ENCODE peak calls at places on chromosomes 4 and X, in six cellular contexts. D is lower leg skin, P is HCT116, J is prostate gland, H is A549, F is stomach. T is an unnamed sample.

GRCh38 chrX:42106556-42106955 is 183.2 kb upstream of the CASK start:
- DNase-seq in H (no peak), P (no peak), F (no peak), D (no peak), J (no peak), T (no peak)

GRCh38 chrX:33840176-33840575 is 291.9 kb downstream of the FAM47A start:
- DNase-seq in J (no peak), H (no peak), D (no peak), F (no peak), P (no peak), T (no peak)

GRCh38 chrX:133698298-133698697 is 283.0 kb upstream of the GPC4 start:
- DNase-seq in D (no peak), J (no peak), F (no peak), H (no peak), P (no peak), T (peak)

GRCh38 chr4:8725071-8725841 is 132.7 kb downstream of the CPZ start:
- DNase-seq in D (peak), J (no peak), H (no peak), P (no peak), F (peak), T (peak)

GRCh38 chr4:187499961-187500360 is 495.6 kb upstream of the ZFP42 start:
- DNase-seq in P (no peak), D (no peak), H (no peak), J (no peak), F (no peak), T (no peak)

GRCh38 chrX:20680998-20681397 is 414.3 kb upstream of the RPS6KA3 start:
- DNase-seq in F (no peak), H (no peak), D (no peak), J (no peak), P (no peak), T (no peak)

GRCh38 chrX:21655901-21656586 is 2.1 kb downstream of the KLHL34 start:
- DNase-seq in P (no peak), H (no peak), F (no peak), J (no peak), D (no peak), T (peak)

GRCh38 chrX:152895724-152896420 is 2.0 kb upstream of the ZNF185 start:
- DNase-seq in D (no peak), P (peak), H (no peak), J (peak), F (peak), T (no peak)

GRCh38 chr4:117331817-117332216 is 246.4 kb upstream of the TRAM1L1 start:
- DNase-seq in J (no peak), P (no peak), H (no peak), D (no peak), F (no peak), T (no peak)

GRCh38 chr4:86564795-86565194 is 29.3 kb upstream of the PTPN13 start:
- DNase-seq in H (no peak), F (no peak), P (no peak), J (no peak), D (no peak), T (no peak)

GRCh38 chr4:182918791-182919302 is 1.7 kb upstream of the DCTD start:
- DNase-seq in P (no peak), D (no peak), H (no peak), F (no peak), J (no peak), T (no peak)

GRCh38 chrX:13721371-13721770 is 13.0 kb downstream of the TRAPPC2 start:
- DNase-seq in H (no peak), F (no peak), P (no peak), J (no peak), D (no peak), T (no peak)

GRCh38 chrX:117543885-117544284 is 572.7 kb downstream of the KLHL13 start:
- DNase-seq in P (no peak), J (peak), D (no peak), F (no peak), H (no peak), T (no peak)

GRCh38 chrX:114626323-114626722 is 42.4 kb downstream of the HTR2C start:
- DNase-seq in D (no peak), H (peak), P (no peak), J (no peak), F (no peak), T (no peak)

GRCh38 chrX:76420237-76420636 is 7.3 kb upstream of the MAGEE1 start:
- DNase-seq in P (no peak), J (no peak), D (no peak), H (no peak), F (no peak), T (no peak)

GRCh38 chr4:54209617-54210016 is 19.5 kb upstream of the PDGFRA start:
- DNase-seq in D (no peak), J (no peak), P (no peak), H (no peak), F (no peak), T (no peak)

GRCh38 chr4:109547394-109547793 is 12.7 kb upstream of the MCUB start:
- DNase-seq in D (no peak), H (no peak), F (no peak), J (no peak), P (no peak), T (no peak)

GRCh38 chr4:55186123-55186522 is 60.7 kb upstream of the KDR start:
- DNase-seq in J (no peak), H (no peak), P (no peak), F (no peak), D (no peak), T (no peak)

GRCh38 chr4:31107362-31107761 is 387.2 kb downstream of the PCDH7 start:
- DNase-seq in J (no peak), F (no peak), H (no peak), D (no peak), P (peak), T (no peak)

GRCh38 chr4:38114435-38114834 is 154.2 kb downstream of the PTTG2 start:
- DNase-seq in J (no peak), H (no peak), P (no peak), F (no peak), D (no peak), T (no peak)

GRCh38 chrX:23334536-23334870 is at the start of gene PTCHD1:
- DNase-seq in J (no peak), H (no peak), F (no peak), D (no peak), P (no peak), T (no peak)

GRCh38 chrX:119417842-119418241 is 18.7 kb downstream of the SLC25A43 start:
- DNase-seq in F (no peak), P (no peak), J (no peak), H (no peak), D (no peak), T (no peak)

GRCh38 chr4:57018930-57019329 is 40.2 kb downstream of the POLR2B start:
- DNase-seq in F (no peak), P (no peak), H (no peak), D (no peak), J (no peak), T (no peak)

DNA sequence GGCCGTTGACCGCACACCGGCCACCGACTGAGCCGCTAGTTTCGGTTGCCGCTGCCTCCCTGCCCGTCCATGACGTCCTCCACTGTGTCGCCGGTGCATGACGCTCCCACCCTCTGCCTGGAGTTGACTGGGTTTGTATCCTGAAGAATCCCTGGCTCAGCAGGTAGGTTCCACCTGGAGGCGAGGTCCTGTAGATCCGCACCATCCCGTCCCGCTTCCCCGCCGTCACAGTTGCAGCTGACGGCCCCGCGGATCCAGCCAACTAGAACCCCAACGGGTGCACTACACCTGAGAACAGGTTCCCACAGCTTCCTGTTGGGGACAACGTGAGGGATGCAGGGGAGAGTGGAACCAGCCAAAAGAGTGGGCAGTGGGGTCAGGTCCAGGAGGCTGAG is 881 bp upstream of the SLBP start:
- DNase-seq in D (no peak), P (no peak), J (no peak), F (no peak), H (no peak), T (no peak)
- TF ChIP-seq POLR2A in D (no peak), P (no peak), J (no peak), F (no peak), H (no peak), T (no peak)

GRCh38 chr4:20528508-20528907 is 171.8 kb upstream of the PACRGL start:
- DNase-seq in D (no peak), P (no peak), H (no peak), J (no peak), F (no peak), T (no peak)

GRCh38 chr4:20532096-20532495 is 168.2 kb upstream of the PACRGL start:
- DNase-seq in H (no peak), J (no peak), F (no peak), P (no peak), D (no peak), T (no peak)

GRCh38 chr4:20532871-20533870 is 167.1 kb upstream of the PACRGL start:
- DNase-seq in J (no peak), D (no peak), F (no peak), P (no peak), H (no peak), T (no peak)

DNA sequence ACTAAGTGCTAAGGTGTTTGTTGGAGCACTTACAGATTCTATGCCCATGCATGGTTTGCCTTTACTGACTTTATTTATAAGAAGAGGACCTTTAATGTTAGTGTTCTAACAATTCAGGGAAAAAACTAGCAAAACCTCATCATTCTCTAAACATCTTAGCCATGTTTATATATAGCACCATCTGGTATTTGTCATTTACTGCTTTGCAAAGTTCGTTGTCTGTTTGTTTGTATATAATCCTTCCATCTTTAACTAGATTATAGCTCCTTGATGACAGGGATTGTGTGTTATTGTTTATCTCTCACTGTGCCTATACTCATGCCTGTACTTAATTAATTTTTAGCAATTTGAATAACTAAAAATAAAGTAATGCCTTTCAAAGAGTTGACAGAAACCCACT is 170.6 kb upstream of the PACRGL start:
- DNase-seq in F (no peak), P (no peak), H (no peak), J (no peak), D (no peak), T (no peak)
- H3K4me3 ChIP-seq in F (no peak), P (no peak), H (no peak), J (no peak), D (no peak), T (no peak)

GRCh38 chr4:76949293-76950051 is at the start of gene SEPTIN11:
- DNase-seq in H (peak), P (peak), F (peak), J (peak), D (peak), T (peak)
- TF ChIP-seq POLR2A in H (peak), P (peak), F (no peak), J (peak), D (peak), T (peak)

DNA sequence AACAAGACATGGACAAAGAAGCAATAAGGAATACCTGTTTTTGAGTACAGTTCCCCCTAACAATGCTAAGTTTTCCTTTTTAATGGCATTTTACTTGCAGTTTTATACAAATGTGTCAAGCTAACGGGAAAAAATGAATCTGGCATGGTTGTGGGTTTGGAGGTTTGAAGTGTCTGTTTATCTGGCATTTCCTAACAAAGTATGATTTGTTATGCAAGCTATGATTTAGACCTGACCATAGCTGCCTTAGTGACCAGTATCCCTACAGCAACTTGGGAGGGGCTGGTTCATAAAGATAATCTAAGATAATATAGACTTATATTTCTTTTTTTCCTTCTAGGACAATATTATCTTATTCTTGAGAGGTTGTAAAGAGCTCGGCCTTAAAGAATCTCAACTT is 60.6 kb downstream of the LIMCH1 start:
- DNase-seq in H (no peak), J (no peak), P (no peak), F (no peak), D (no peak), T (no peak)
- H3K4me3 ChIP-seq in H (no peak), J (no peak), P (no peak), F (no peak), D (no peak), T (no peak)

DNA sequence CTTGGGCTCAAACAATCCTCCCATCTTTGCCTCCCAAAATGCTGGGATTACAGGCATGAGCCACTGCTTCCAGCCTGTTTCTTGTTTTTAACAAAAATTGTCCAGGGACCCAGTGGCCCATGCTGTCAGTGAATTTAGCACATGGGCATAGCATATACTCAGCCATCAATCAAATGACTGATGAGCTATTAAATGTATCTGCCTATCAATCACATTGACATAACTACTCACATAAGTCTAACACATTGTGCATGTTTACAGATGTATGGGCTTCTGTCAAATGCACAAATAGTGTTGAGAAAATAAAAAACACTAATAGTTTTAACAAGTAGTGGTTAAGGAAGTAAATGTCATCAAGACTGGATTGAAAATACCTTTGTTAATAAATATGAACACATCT is 249.4 kb downstream of the COX18 start:
- DNase-seq in H (no peak), J (no peak), P (no peak), F (no peak), D (no peak), T (no peak)
- TF ChIP-seq POLR2A in H (no peak), J (no peak), P (no peak), F (no peak), D (no peak), T (no peak)

GRCh38 chr4:151460434-151460833 is 51.5 kb downstream of the FHIP1A start:
- DNase-seq in H (no peak), F (no peak), P (no peak), D (no peak), J (no peak), T (no peak)

GRCh38 chr4:151462554-151462953 is 53.6 kb downstream of the FHIP1A start:
- DNase-seq in P (no peak), D (no peak), J (no peak), F (no peak), H (no peak), T (no peak)

GRCh38 chr4:151455212-151455611 is 46.2 kb downstream of the FHIP1A start:
- DNase-seq in F (no peak), H (no peak), P (no peak), J (no peak), D (no peak), T (no peak)

GRCh38 chr4:151458148-151458547 is 49.2 kb downstream of the FHIP1A start:
- DNase-seq in D (no peak), F (no peak), J (no peak), H (no peak), P (no peak), T (no peak)

DNA sequence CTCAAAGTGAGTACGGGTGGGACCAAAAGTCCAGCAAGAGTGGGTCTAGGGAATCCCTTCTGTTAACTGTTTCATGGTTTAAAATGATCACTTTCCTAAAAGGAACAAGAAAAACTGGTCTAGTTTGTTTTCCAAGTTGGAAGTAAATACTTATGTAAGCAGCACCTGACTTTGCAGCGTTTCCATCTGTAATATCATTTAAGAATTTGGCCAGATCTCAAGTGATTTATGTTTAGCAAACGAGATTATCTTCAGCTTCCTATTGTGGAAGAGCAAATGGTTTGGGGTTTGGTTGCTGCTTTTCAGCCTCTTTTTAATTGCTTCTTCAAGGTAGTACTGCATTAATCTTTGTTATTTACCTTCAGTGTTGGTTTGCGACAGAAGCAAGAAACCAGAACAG is 50.4 kb downstream of the FHIP1A start:
- DNase-seq in F (no peak), J (no peak), P (no peak), D (no peak), H (no peak), T (no peak)
- H3K4me3 ChIP-seq in F (no peak), J (no peak), P (no peak), D (no peak), H (no peak), T (no peak)

GRCh38 chr4:77819409-77819835 is 254 bp upstream of the CNOT6L start:
- DNase-seq in D (no peak), P (no peak), J (no peak), H (no peak), F (no peak), T (peak)

GRCh38 chr4:77819836-77820679 is 890 bp upstream of the CNOT6L start:
- DNase-seq in J (peak), H (peak), F (peak), D (peak), P (peak), T (peak)

GRCh38 chr4:77818077-77818666 is 996 bp downstream of the CNOT6L start:
- DNase-seq in H (peak), F (peak), J (peak), D (peak), P (peak), T (peak)

GRCh38 chr4:77817304-77818076 is 1.7 kb downstream of the CNOT6L start:
- DNase-seq in H (no peak), F (no peak), P (no peak), J (no peak), D (no peak), T (no peak)

DNA sequence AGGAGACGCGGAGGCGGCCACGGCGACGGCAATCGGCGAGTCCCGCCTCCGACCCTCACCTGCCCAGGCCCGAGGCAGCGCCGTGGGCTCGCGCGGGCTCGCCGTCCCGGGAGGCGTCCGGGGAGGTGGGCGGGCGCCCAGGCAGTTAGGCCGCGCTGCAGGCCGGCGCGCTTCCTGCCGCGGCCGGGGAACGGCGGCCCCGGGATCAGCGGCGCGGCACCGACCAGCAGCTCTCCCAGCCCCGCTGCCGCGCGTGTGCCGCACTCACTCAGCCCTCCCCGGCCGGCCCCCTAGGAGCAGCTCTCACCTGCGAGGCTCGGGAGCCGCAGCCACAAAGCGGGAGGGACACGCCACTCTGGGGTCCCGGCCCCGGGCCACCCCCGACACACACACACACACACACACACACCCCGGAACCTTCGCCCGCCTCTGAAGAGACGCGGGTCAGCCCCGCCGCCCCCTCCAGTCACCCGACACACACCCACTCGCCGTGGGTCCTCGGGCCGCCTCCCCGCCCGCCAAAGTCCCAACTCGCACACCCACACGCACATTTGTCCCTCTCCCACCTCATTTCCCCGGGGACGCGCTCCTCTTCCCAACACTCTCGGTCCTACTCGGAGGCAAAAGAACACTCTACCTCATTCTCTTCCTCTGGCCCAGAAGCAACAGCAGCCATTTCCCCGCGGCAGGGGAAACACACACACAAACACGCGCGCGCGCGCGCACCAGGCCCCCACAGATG is at the start of gene CNOT6L:
- DNase-seq in J (peak), D (peak), H (peak), F (peak), P (peak), T (peak)
- TF ChIP-seq POLR2A in J (peak), D (no peak), H (no peak), F (no peak), P (no peak), T (no peak)